ENCODE peak calls at places on chromosomes 3 and 15, in four cellular contexts. Q, A, E and V are unnamed samples.
A peak's percentile ranks its signal among the peaks of the same experiment; 100 is the strongest.

GRCh38 chr3:72171461-72171860 is 386.5 kb upstream of the PROK2 start:
- DNase-seq in E (no peak), Q (no peak), A (no peak), V (no peak)

GRCh38 chr3:133535971-133536634 is 37.4 kb upstream of the CDV3 start:
- DNase-seq in Q (peak; percentile 97), E (no peak), A (no peak), V (no peak)

GRCh38 chr15:42080585-42081462 is 13.5 kb downstream of the PLA2G4D start:
- DNase-seq in E (peak; percentile 13), Q (no peak), A (no peak), V (peak; percentile 38)

GRCh38 chr3:36905545-36905944 is 39.3 kb downstream of the TRANK1 start:
- DNase-seq in A (no peak), E (no peak), Q (peak; percentile 46), V (no peak)

GRCh38 chr3:48248095-48248863 is 7.4 kb downstream of the ZNF589 start:
- DNase-seq in E (peak; percentile 63), Q (peak; percentile 18), A (no peak), V (no peak)

GRCh38 chr15:52181938-52182780 is 9.0 kb downstream of the GNB5 start:
- DNase-seq in E (no peak), Q (no peak), A (no peak), V (no peak)

GRCh38 chr3:24145481-24145880 is 200.4 kb downstream of the NR1D2 start:
- DNase-seq in Q (peak; percentile 26), A (no peak), E (peak; percentile 76), V (no peak)

GRCh38 chr15:43492266-43492665 is 690 bp downstream of the TP53BP1 start:
- DNase-seq in A (no peak), Q (no peak), E (peak; percentile 65), V (no peak)

GRCh38 chr15:39367591-39367990 is 213.3 kb upstream of the THBS1 start:
- DNase-seq in Q (peak; percentile 11), E (no peak), A (no peak), V (no peak)

GRCh38 chr15:74406992-74407705 is 26.6 kb downstream of the SEMA7A start:
- DNase-seq in Q (peak; percentile 85), E (peak; percentile 20), A (no peak), V (no peak)

GRCh38 chr3:127411083-127411727 is 123.4 kb upstream of the PRR20G start:
- DNase-seq in A (no peak), Q (no peak), E (peak; percentile 90), V (peak; percentile 35)

GRCh38 chr15:92315144-92315543 is 78.5 kb upstream of the ST8SIA2 start:
- DNase-seq in A (no peak), Q (no peak), E (no peak), V (no peak)

GRCh38 chr15:63048986-63049665 is 6.6 kb downstream of the TPM1 start:
- DNase-seq in E (peak; percentile 68), A (peak; percentile 16), Q (peak; percentile 50), V (peak; percentile 81)

GRCh38 chr15:90099868-90100854 is 2.1 kb downstream of the IDH2 start:
- DNase-seq in E (no peak), A (no peak), Q (no peak), V (peak; percentile 43)

GRCh38 chr15:92899910-92900711 is at the start of gene CHD2:
- DNase-seq in Q (peak; percentile 89), E (peak; percentile 96), A (peak; percentile 68), V (peak; percentile 84)

GRCh38 chr3:48314542-48314941 is 18.9 kb downstream of the SPINK8 start:
- DNase-seq in E (no peak), A (no peak), Q (no peak), V (no peak)

GRCh38 chr3:23820888-23821287 is 15.1 kb downstream of the UBE2E1 start:
- DNase-seq in E (no peak), Q (no peak), A (no peak), V (no peak)

GRCh38 chr15:43210172-43210745 is 10.6 kb downstream of the EPB42 start:
- DNase-seq in A (no peak), E (no peak), Q (no peak), V (no peak)

GRCh38 chr3:170997966-170998913 is 28.3 kb downstream of the SLC2A2 start:
- DNase-seq in Q (peak; percentile 64), E (no peak), A (no peak), V (no peak)

GRCh38 chr3:161266731-161267150 is 45.6 kb downstream of the NMD3 start:
- DNase-seq in Q (peak; percentile 83), E (no peak), A (no peak), V (no peak)